ENCODE peak calls at places on chromosomes 16 and 17, in four cellular contexts. U is CD8-positive, alpha-beta memory T cell; S is CD8-positive, alpha-beta T cell; K is ovary. B is an unnamed sample. For H3K4me1, the result is how much of the 10 kb centered on the place peaks cover.

GRCh38 chr16:1669698-1670097 is 8.4 kb upstream of the JPT2 start:
- DNase-seq in U (no peak), S (no peak), K (no peak), B (no peak)

GRCh38 chr16:56047307-56048234 is 143.7 kb upstream of the GNAO1 start:
- DNase-seq in U (no peak), S (no peak), K (no peak), B (no peak)

GRCh38 chr16:67235816-67236547 is 9.1 kb downstream of the TMEM208 start:
- DNase-seq in U (peak), S (no peak), K (no peak), B (peak)

GRCh38 chr17:75808905-75809621 is 24.5 kb downstream of the UNK start:
- DNase-seq in U (no peak), S (no peak), K (no peak), B (no peak)

GRCh38 chr17:44314031-44314430 is 5.6 kb downstream of the RUNDC3A start:
- DNase-seq in U (no peak), S (no peak), K (no peak), B (no peak)

GRCh38 chr17:38918916-38919315 is 6.5 kb upstream of the LASP1NB start:
- DNase-seq in U (no peak), S (no peak), K (no peak), B (no peak)

GRCh38 chr16:79082955-79083354 is 517.6 kb downstream of the MAF start:
- DNase-seq in U (no peak), S (no peak), K (no peak), B (no peak)

GRCh38 chr16:68539704-68540370 is 746 bp downstream of the ZFP90 start:
- DNase-seq in U (no peak), S (no peak), K (no peak), B (no peak)

GRCh38 chr17:12134587-12134986 is 113.9 kb downstream of the MAP2K4 start:
- DNase-seq in U (no peak), S (no peak), K (no peak), B (no peak)

GRCh38 chr16:81996664-81997529 is 14.4 kb downstream of the SDR42E1 start:
- DNase-seq in U (no peak), S (no peak), K (no peak), B (no peak)

GRCh38 chr17:43974541-43975315 is 21.0 kb upstream of the PYY start:
- DNase-seq in U (no peak), S (no peak), K (no peak), B (no peak)

GRCh38 chr17:36808181-36808661 is 129.1 kb upstream of the LHX1 start:
- DNase-seq in U (no peak), S (no peak), K (no peak), B (no peak)

GRCh38 chr17:51287412-51287811 is 27.1 kb downstream of the UTP18 start:
- DNase-seq in U (no peak), S (no peak), K (no peak), B (no peak)

GRCh38 chr17:65523411-65523810 is 38.0 kb downstream of the AXIN2 start:
- DNase-seq in U (no peak), S (no peak), K (no peak), B (no peak)

GRCh38 chr17:2755941-2756724 is 6.7 kb upstream of the CCDC92B start:
- DNase-seq in U (no peak), S (no peak), K (no peak), B (no peak)

GRCh38 chr17:7177954-7178477 is 1.2 kb downstream of the ASGR1 start:
- DNase-seq in U (no peak), S (no peak), K (no peak), B (no peak)

GRCh38 chr16:47916266-47916665 is 239.5 kb downstream of the ABCC12 start:
- DNase-seq in U (no peak), S (no peak), K (no peak), B (no peak)

GRCh38 chr17:44829558-44830358 is at the start of gene GJC1:
- DNase-seq in U (no peak), S (no peak), K (peak), B (no peak)

GRCh38 chr17:15475620-15476354 is 8.4 kb upstream of the CDRT4 start:
- DNase-seq in U (no peak), S (no peak), K (no peak), B (no peak)

GRCh38 chr16:59593256-59593655 is 859.1 kb upstream of the GOT2 start:
- DNase-seq in U (no peak), S (no peak), K (no peak), B (no peak)

GRCh38 chr16:86251682-86252081 is 258.6 kb upstream of the FOXF1 start:
- DNase-seq in U (no peak), S (no peak), K (no peak), B (no peak)

GRCh38 chr17:42182927-42183734 is 2.1 kb downstream of the HCRT start:
- DNase-seq in U (no peak), S (no peak), K (no peak), B (no peak)

GRCh38 chr16:16148755-16149154 is 74.5 kb downstream of the ABCC6 start:
- DNase-seq in U (no peak), S (no peak), K (peak), B (no peak)

GRCh38 chr16:87416826-87417471 is 24.8 kb downstream of the MAP1LC3B start:
- DNase-seq in U (no peak), S (no peak), K (peak), B (no peak)

GRCh38 chr17:60790205-60790604 is 112.6 kb downstream of the BCAS3 start:
- DNase-seq in U (no peak), S (no peak), K (no peak), B (no peak)

GRCh38 chr17:60792250-60792898 is 114.7 kb downstream of the BCAS3 start:
- DNase-seq in U (no peak), S (no peak), K (no peak), B (no peak)
- H3K4me3 ChIP-seq in U (no peak), S (no peak), K (no peak), B (no peak)

GRCh38 chr16:4052096-4052495 is 64.1 kb downstream of the ADCY9 start:
- DNase-seq in U (no peak), S (no peak), K (no peak), B (no peak)
- H3K4me1 ChIP-seq in U (under half), S (under half), K (under half), B (under half)

GRCh38 chr17:1123397-1124237 is 56.2 kb downstream of the ABR start:
- DNase-seq in U (no peak), S (no peak), K (no peak), B (no peak)
- H3K27ac ChIP-seq in U (no peak), S (no peak), K (no peak), B (no peak)

DNA sequence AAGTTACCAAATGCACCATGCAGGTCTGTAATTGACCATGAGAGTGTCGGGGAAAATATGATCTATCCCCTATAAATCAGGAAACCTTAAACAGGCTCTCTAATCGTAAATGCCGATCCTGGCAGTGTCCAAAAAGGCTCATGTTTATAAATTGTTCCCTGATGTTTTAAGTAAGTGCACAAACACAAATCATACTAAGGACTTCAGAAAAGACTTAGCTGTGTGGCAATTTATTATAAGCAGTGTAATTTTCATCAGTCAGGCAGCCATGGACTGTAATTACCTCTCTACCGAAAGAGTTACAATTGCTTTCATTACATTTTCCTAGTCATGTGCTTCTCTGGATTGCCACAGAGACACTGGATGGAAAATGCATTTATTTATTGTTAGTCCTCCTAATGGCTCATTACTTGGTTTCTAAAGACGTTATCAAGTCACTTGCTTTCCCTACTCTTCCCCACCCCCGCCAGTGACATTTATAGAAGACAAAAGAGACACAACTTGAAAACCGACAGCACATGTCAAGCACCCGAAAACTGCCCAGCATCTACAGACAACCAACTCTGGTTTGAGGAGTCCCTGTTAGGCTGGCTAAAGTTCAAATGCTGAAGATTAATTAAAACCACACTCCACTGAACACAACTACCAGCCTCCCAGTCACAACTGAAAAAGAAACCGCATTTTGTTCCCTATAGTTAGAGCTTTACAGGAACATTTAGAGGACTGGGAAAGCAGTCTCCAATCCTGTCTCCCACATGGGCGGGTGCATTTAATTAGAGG is 73.3 kb upstream of the COX10 start:
- DNase-seq in U (no peak), S (no peak), K (no peak), B (no peak)
- H3K4me3 ChIP-seq in U (no peak), S (no peak), K (no peak), B (no peak)

GRCh38 chr16:72908362-72908838 is 139.5 kb downstream of the ZFHX3 start:
- DNase-seq in U (no peak), S (no peak), K (no peak), B (no peak)
- H3K4me1 ChIP-seq in U (under half), S (under half), K (under half), B (under half)

GRCh38 chr16:74813109-74813641 is 38.6 kb upstream of the FA2H start:
- DNase-seq in U (peak), S (peak), K (peak), B (peak)
- H3K27ac ChIP-seq in U (no peak), S (no peak), K (no peak), B (no peak)

DNA sequence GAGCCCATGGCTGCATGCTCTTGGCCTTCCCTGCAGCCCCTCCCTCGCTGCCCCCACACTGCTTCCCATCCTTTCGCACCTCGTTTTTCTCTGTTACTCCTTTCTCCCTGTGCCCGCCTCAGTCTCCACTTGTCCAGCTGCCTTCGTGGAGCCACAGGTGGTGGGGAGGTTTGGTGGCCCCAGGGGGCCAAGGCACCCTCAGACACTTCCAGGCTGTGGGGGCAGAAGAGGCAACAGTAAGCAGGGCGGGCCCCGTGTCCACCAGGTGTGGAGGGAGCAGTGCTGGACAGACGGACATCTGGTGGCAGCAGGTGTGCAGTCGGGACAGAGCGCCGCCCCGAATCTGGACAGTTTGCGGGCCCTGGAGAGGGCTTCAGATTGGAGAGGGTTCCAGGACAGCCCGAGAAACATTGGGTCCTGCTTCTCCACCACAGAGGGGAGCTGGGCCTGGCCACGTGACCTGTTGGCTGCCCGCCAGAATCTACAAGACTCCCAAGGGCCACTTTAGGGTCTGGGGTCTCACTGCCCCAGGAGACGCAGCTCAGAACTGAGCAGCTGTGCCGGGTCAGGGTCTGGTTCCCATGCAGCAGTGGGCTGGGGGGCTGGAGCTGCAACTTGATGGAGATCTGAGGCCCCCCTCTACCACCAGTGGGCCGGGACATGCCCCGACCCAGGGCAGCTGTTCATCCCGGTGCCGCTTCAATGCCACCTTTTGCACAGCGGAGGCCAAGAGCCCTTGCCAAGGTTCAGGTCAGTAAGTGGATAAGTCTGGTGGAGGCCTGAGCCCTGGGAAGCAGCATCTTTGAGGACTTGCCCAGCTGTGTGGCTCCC is 22.8 kb downstream of the BAHCC1 start:
- DNase-seq in U (no peak), S (no peak), K (peak), B (no peak)
- H3K4me3 ChIP-seq in U (no peak), S (no peak), K (no peak), B (no peak)

DNA sequence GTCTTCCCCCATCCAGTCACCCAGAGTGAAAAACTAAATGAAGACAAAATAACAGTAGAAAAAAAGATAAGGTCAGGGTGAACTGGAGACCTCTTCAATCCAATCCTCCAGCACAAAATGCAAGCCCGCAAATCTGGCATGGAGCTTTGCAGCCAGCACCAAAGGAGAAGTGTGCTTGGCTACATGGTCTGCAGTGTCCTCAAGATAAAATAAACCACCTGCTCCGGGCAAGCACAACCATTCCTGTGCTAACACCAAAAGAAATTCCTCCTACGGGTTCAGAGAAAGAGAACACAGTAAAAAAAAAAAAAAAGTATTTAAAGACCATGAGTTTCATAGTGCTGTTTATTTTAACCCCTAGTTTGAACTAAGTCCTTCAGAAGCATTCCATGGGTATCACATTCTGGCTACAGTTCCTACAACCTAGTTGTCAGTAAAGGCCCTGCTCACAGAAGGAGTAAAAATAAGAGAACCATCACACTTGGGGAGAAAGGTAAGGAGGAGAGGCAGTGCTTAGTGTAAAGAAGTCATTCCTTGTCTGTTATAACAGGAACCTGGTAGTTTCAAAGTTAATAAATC is 109.1 kb downstream of the GAS7 start:
- DNase-seq in U (no peak), S (no peak), K (peak), B (no peak)
- H3K4me1 ChIP-seq in U (under half), S (under half), K (under half), B (under half)

GRCh38 chr16:57648125-57648524 is 19.7 kb downstream of the ADGRG1 start:
- DNase-seq in U (no peak), S (no peak), K (no peak), B (no peak)
- H3K27ac ChIP-seq in U (no peak), S (no peak), K (no peak), B (no peak)

DNA sequence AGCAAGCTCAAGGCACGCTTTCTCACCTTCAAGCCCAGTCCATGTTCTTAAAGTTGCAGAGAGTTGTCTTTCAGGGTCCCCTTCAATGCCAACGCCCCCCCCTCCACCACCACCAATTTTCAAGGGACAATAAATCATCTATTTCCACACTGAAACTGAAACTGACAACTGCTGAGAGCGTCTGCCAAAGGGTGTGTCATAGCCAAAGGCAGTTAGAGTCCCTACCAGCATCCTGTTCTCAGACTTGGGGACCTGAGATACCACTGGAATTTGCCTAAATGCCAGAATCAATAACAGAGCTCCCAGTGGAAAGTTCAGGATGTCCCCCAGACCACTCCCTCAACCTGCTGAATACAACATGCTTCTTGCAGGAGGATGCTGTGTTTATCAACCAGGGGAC is 133.2 kb upstream of the SOX9 start:
- DNase-seq in U (no peak), S (no peak), K (no peak), B (no peak)
- H3K4me3 ChIP-seq in U (no peak), S (no peak), K (no peak), B (no peak)

B was measured in effector memory CD4-positive, alpha-beta T cell.